ENCODE peak calls at places on chromosomes 2 and 18, in six cellular contexts. A, L, X, G, U and E are unnamed samples.

GRCh38 chr2:174699993-174700766 is 64.1 kb downstream of the CHRNA1 start:
- DNase-seq in A (peak), G (no peak), L (peak), X (no peak), U (peak), E (peak)

GRCh38 chr2:191243154-191243553 is 2.0 kb upstream of the MYO1B start:
- DNase-seq in X (no peak), L (no peak), A (no peak), G (no peak), U (no peak), E (no peak)

GRCh38 chr2:234823877-234824376 is 127.9 kb upstream of the SH3BP4 start:
- DNase-seq in X (no peak), L (no peak), U (peak), A (peak), G (peak), E (peak)

GRCh38 chr18:57353940-57354461 is 1.6 kb downstream of the ST8SIA3 start:
- DNase-seq in U (peak), X (no peak), A (peak), G (peak), L (peak), E (no peak)

GRCh38 chr2:112183327-112184025 is 45.3 kb downstream of the FBLN7 start:
- DNase-seq in G (no peak), L (no peak), U (no peak), X (no peak), A (no peak), E (no peak)

GRCh38 chr2:222835142-222835822 is 25.6 kb upstream of the ACSL3 start:
- DNase-seq in G (no peak), L (no peak), X (no peak), A (no peak), U (peak), E (no peak)

GRCh38 chr2:78707776-78708386 is 317.6 kb upstream of the REG3G start:
- DNase-seq in L (no peak), A (no peak), U (no peak), G (no peak), X (no peak), E (no peak)

GRCh38 chr2:37583867-37584266 is 87.6 kb downstream of the CDC42EP3 start:
- DNase-seq in U (peak), G (peak), L (no peak), A (peak), X (no peak), E (no peak)

GRCh38 chr18:11981633-11982366 is 493 bp downstream of the IMPA2 start:
- DNase-seq in A (peak), X (no peak), U (peak), G (no peak), L (peak), E (peak)

GRCh38 chr2:138447889-138448570 is 53.5 kb upstream of the SPOPL start:
- DNase-seq in G (no peak), X (no peak), L (peak), A (no peak), U (no peak), E (no peak)

GRCh38 chr2:62627667-62628066 is 77.8 kb upstream of the EHBP1 start:
- DNase-seq in L (peak), A (no peak), G (no peak), X (no peak), U (no peak), E (no peak)

GRCh38 chr2:1366546-1367134 is 46.6 kb upstream of the TPO start:
- DNase-seq in L (no peak), X (no peak), U (no peak), G (no peak), A (no peak), E (no peak)

GRCh38 chr2:144514731-144515424 is 5.0 kb downstream of the ZEB2 start:
- DNase-seq in U (peak), A (peak), L (peak), X (no peak), G (no peak), E (no peak)

GRCh38 chr2:109489296-109489695 is 124.5 kb downstream of the SEPTIN10 start:
- DNase-seq in A (no peak), G (no peak), L (no peak), U (no peak), X (no peak), E (no peak)

GRCh38 chr18:71327443-71328120 is 1038.7 kb downstream of the SOCS6 start:
- DNase-seq in L (no peak), U (no peak), G (no peak), X (no peak), A (no peak), E (no peak)

DNA sequence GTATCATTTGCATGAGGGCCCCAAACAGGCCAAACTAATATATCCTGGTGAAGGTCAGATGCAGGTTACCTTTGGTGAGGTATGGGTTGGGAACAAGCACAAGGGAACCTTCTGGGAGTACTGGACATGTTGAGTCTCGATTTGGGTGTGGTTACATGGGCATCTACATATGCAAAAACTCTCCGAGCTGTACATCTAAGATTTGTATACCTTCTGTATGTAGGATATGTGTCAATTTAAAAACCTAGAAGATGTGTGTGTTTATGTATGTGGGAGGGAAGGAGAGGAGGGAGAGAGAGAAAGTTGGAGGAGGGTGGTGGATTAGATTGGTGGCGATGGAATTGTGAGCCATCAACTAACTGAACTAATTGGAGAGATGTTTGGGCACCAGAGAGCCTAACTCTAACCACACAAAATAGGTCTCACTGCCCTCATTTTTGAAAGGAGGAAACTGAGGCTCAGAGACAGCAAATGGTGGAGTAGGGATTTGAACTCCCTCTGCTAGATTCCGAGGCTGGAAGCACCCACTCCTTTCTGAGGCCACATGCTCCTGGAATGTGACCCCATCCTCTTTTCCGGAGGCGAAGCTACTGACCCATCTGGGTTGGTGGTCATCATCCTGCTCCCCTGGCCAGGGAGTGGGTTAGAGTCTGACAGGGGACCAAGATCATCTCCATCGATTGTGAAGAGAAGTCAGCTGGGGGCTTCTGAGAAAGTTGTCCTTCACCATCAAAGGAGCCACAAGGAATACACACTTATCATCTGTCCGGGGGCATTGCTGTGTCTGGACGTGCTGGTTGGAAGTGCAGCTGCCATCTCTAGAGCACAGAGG is 107.3 kb upstream of the MYCN start:
- DNase-seq in G (no peak), A (no peak), X (no peak), L (no peak), U (no peak), E (no peak)
- H2AFZ ChIP-seq in G (no peak), A (no peak), X (no peak), L (no peak), U (no peak), E (no peak)

DNA sequence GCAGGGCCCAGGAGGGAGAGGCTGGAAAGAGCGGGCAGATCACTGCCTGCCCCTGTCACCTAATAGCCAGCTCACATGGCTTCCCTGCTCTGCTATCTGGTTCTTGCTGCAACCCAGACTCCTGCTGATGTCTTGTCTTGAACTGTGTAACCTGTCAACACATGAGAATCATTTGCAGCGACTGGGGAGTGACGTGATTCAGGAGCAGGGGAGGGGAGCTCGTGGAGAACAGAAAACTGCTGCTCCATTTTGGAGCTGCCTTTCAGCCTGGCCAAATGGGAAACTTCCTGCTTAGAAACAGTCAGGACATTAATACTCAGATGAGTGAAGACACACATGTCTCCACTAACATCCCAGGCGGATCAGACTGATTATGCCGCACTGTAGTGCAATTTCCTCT is 38.1 kb downstream of the RPL37A start:
- DNase-seq in A (no peak), X (no peak), G (no peak), L (no peak), U (peak), E (no peak)
- TF ChIP-seq EZH2 in A (no peak), X (no peak), G (no peak), L (no peak), U (no peak), E (no peak)

DNA sequence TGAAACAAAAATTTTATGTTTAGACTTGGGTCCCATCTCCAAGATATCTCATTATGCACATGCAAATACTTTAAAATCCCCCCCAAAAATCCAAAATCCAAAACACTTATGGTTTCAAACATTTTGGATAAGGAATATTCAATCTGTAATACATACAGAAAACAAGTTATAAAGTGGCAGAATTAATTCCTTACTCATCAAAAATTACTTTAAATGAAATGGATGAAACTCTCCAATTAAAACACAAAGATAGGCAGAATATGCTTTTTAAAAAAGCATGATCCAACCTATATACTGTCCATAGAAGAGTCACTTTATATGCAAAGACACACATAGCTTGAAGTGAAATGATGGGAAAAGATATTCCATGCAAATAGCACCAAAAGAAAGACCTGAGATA is 744.6 kb downstream of the LRP1B start:
- DNase-seq in A (no peak), G (no peak), U (no peak), X (no peak), L (no peak), E (no peak)
- H2AFZ ChIP-seq in A (no peak), G (no peak), U (no peak), X (no peak), L (no peak), E (no peak)

DNA sequence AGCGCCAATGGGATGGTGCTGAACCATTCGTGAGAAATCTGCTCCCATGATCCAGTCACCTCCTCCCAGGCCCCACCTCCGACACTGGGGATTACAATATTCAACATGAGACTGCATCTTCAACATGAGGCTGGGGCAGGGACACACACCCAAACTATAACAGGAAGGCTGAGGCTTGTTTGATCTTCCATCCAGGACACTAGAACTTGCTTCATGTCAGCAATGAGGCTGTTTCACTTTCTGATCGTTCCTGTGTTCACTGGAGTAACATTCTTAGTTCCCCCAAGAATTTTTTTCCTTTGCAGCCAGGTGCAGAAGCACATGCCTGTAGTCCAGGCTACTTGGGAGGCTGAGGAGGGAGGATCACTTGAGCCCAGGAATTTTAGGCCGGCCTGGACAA is 30.8 kb upstream of the SOX11 start:
- DNase-seq in L (no peak), G (no peak), U (no peak), A (no peak), X (no peak), E (no peak)
- TF ChIP-seq EZH2 in L (no peak), G (no peak), U (no peak), A (no peak), X (no peak), E (no peak)

DNA sequence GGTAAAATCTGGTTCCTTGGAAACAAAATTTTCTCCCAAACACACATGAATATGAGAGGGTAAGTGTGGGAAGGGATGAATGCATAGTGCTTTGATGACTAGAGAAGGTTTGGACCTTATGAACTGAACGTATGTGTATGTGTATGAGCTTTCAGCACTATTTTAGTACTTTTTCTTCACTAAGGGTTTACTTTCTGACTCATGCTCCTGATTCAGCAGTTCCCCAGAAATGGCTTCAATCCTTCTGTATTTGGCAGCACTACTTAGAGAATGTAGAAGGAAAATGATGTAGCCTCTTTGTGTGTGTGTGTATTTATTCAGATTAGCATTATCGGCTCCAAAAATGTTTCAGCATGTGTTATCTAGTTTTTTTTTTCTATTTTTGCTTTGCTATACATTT is 22.1 kb downstream of the KCNJ3 start:
- DNase-seq in A (peak), U (no peak), X (no peak), L (no peak), G (peak), E (no peak)
- H2AFZ ChIP-seq in A (no peak), U (no peak), X (no peak), L (no peak), G (no peak), E (no peak)

DNA sequence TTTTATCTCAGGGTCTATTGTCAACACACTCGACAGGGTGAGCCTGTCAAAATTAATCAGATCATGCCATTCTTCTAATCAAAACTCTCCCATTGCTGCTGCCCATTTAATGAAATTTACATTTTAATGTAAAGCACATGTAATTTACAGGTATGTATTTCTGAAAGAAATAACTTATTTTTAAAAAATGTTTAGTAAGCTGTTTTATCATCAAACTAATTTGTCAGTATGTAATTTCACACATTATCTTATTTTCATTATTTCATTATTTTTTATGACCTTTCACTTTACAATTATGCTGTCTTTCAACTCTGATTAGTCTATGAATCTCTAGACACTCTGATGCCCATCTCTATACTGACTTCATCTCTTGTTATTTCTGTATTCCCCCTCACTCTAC is 467.8 kb downstream of the ZNF804A start:
- DNase-seq in A (no peak), L (no peak), G (no peak), U (no peak), X (no peak), E (no peak)
- TF ChIP-seq EZH2 in A (no peak), L (no peak), G (no peak), U (no peak), X (no peak), E (no peak)